ENCODE peak calls at places on chromosomes 12 and 14, in nine cellular contexts. P is cerebellar cortex; V is HEK293T; H is smooth muscle cell of the brain vasculature; J is NCI-H524 treated with DMSO at 0.1 percent for 48 hours; Z is sciatic nerve; I is naive thymus-derived CD8-positive, alpha-beta T cell; B is activated CD4-positive, alpha-beta T cell treated with anti-CD3 and anti-CD28 coated beads for 36 hours; S is NCI-H1436. O is an unnamed sample.
A peak's percentile ranks its signal among the peaks of the same experiment; 100 is the strongest.

GRCh38 chr14:34470319-34470718 is 8.3 kb upstream of the SPTSSA start:
- DNase-seq in P (no peak), V (no peak), H (no peak), J (no peak), Z (no peak), I (no peak), B (no peak), S (no peak), O (no peak)

GRCh38 chr14:75049731-75050201 is 1.5 kb downstream of the MLH3 start:
- DNase-seq in P (no peak), V (no peak), H (no peak), J (no peak), Z (no peak), I (no peak), B (no peak), S (no peak), O (no peak)

GRCh38 chr14:80955434-80955939 is at the start of gene TSHR:
- DNase-seq in P (no peak), V (peak; percentile 8), H (no peak), J (no peak), Z (no peak), I (peak; percentile 20), B (peak; percentile 16), S (no peak), O (no peak)

GRCh38 chr14:23434488-23435219 is 806 bp downstream of the MYH7 start:
- DNase-seq in P (no peak), V (no peak), H (no peak), J (no peak), Z (no peak), I (no peak), B (no peak), S (no peak), O (no peak)

GRCh38 chr14:64649383-64649998 is 54.7 kb upstream of the PLEKHG3 start:
- DNase-seq in P (no peak), V (no peak), H (no peak), J (no peak), Z (no peak), I (no peak), B (no peak), S (peak; percentile 19), O (no peak)

GRCh38 chr14:20690848-20691640 is 2.5 kb downstream of the ANG start:
- DNase-seq in P (peak; percentile 89), V (peak; percentile 65), H (peak; percentile 15), J (peak; percentile 30), Z (no peak), I (peak; percentile 50), B (peak; percentile 49), S (peak; percentile 13), O (peak; percentile 38)

GRCh38 chr14:95078841-95079240 is 78.5 kb downstream of the DICER1 start:
- DNase-seq in P (no peak), V (no peak), H (no peak), J (no peak), Z (no peak), I (no peak), B (no peak), S (no peak), O (no peak)

GRCh38 chr12:15193927-15194326 is 27.3 kb downstream of the RERG start:
- DNase-seq in P (no peak), V (no peak), H (no peak), J (no peak), Z (no peak), I (no peak), B (no peak), S (no peak), O (no peak)

GRCh38 chr12:30830751-30831150 is 76.0 kb upstream of the CAPRIN2 start:
- DNase-seq in P (no peak), V (no peak), H (no peak), J (no peak), Z (no peak), I (no peak), B (no peak), S (no peak), O (no peak)

GRCh38 chr12:25828188-25828587 is 130.3 kb upstream of the RASSF8 start:
- DNase-seq in P (peak; percentile 50), V (no peak), H (no peak), J (no peak), Z (no peak), I (no peak), B (no peak), S (no peak), O (no peak)

GRCh38 chr12:122909442-122910288 is 13.7 kb upstream of the VPS37B start:
- DNase-seq in P (no peak), V (no peak), H (no peak), J (no peak), Z (no peak), I (no peak), B (no peak), S (no peak), O (no peak)

O was measured in brain pericyte.